ENCODE peak calls at places on chromosomes 1 and 21, in eight cellular contexts. N, K, S, Z, Y, U, A and R are unnamed samples.

GRCh38 chr1:67685558-67686271 is 714 bp downstream of the GADD45A start:
- DNase-seq in N (peak), K (peak), S (no peak), Z (peak), Y (peak), U (peak), A (peak), R (no peak)

GRCh38 chr1:6244401-6245054 is 549 bp downstream of the HES3 start:
- DNase-seq in N (peak), K (no peak), S (no peak), Z (no peak), Y (no peak), U (no peak), A (no peak), R (no peak)

GRCh38 chr1:192516776-192517297 is 58.7 kb upstream of the RGS1 start:
- DNase-seq in N (no peak), K (no peak), S (peak), Z (peak), Y (no peak), U (no peak), A (no peak), R (no peak)

GRCh38 chr1:7471836-7472235 is 299.3 kb upstream of the VAMP3 start:
- DNase-seq in N (no peak), K (no peak), S (peak), Z (no peak), Y (no peak), U (no peak), A (no peak), R (no peak)

GRCh38 chr1:173506437-173506836 is 29.3 kb downstream of the PRDX6 start:
- DNase-seq in N (peak), K (no peak), S (no peak), Z (peak), Y (no peak), U (peak), A (no peak), R (no peak)

GRCh38 chr1:28915036-28915895 is 897 bp downstream of the EPB41 start:
- DNase-seq in N (peak), K (no peak), S (peak), Z (peak), Y (no peak), U (peak), A (no peak), R (no peak)

GRCh38 chr1:160221089-160221488 is 15.9 kb downstream of the PEA15 start:
- DNase-seq in N (no peak), K (no peak), S (no peak), Z (no peak), Y (no peak), U (no peak), A (no peak), R (no peak)

GRCh38 chr1:240941706-240942370 is 329.9 kb upstream of the GREM2 start:
- DNase-seq in N (no peak), K (no peak), S (peak), Z (no peak), Y (no peak), U (no peak), A (no peak), R (peak)

GRCh38 chr1:64093941-64094340 is 109.5 kb upstream of the UBE2U start:
- DNase-seq in N (no peak), K (no peak), S (peak), Z (no peak), Y (no peak), U (no peak), A (no peak), R (no peak)

GRCh38 chr1:91651671-91652071 is 151.0 kb downstream of the CDC7 start:
- DNase-seq in N (peak), K (peak), S (peak), Z (no peak), Y (no peak), U (peak), A (peak), R (no peak)

GRCh38 chr1:33383974-33384767 is 46.7 kb downstream of the PHC2 start:
- DNase-seq in N (no peak), K (no peak), S (peak), Z (no peak), Y (no peak), U (no peak), A (no peak), R (no peak)

GRCh38 chr1:36136535-36136934 is 11.5 kb upstream of the COL8A2 start:
- DNase-seq in N (no peak), K (peak), S (peak), Z (no peak), Y (no peak), U (no peak), A (no peak), R (no peak)

GRCh38 chr1:154715385-154715784 is 107.4 kb upstream of the ADAR start:
- DNase-seq in N (no peak), K (no peak), S (no peak), Z (no peak), Y (no peak), U (no peak), A (no peak), R (no peak)

GRCh38 chr1:42958488-42959317 is at the start of gene SLC2A1:
- DNase-seq in N (peak), K (peak), S (peak), Z (peak), Y (peak), U (peak), A (peak), R (peak)

GRCh38 chr1:28273216-28273860 is 14.0 kb downstream of the SESN2 start:
- DNase-seq in N (no peak), K (no peak), S (no peak), Z (no peak), Y (no peak), U (no peak), A (no peak), R (no peak)

GRCh38 chr1:205589618-205590456 is 42.0 kb downstream of the ELK4 start:
- DNase-seq in N (no peak), K (no peak), S (no peak), Z (no peak), Y (no peak), U (no peak), A (no peak), R (no peak)

GRCh38 chr21:45467221-45467779 is 62.3 kb downstream of the COL18A1 start:
- DNase-seq in N (no peak), K (no peak), S (peak), Z (no peak), Y (no peak), U (no peak), A (no peak), R (no peak)

GRCh38 chr1:180000575-180000974 is 46.0 kb downstream of the CEP350 start:
- DNase-seq in N (no peak), K (no peak), S (no peak), Z (no peak), Y (no peak), U (no peak), A (no peak), R (no peak)

GRCh38 chr1:53738205-53739108 is 507 bp downstream of the GLIS1 start:
- DNase-seq in N (no peak), K (no peak), S (no peak), Z (no peak), Y (no peak), U (peak), A (no peak), R (no peak)

GRCh38 chr1:202133016-202133415 is 10.3 kb downstream of the GPR37L1 start:
- DNase-seq in N (no peak), K (peak), S (no peak), Z (no peak), Y (no peak), U (no peak), A (peak), R (no peak)

GRCh38 chr1:96482615-96483014 is 239.0 kb upstream of the PTBP2 start:
- DNase-seq in N (no peak), K (no peak), S (no peak), Z (no peak), Y (no peak), U (no peak), A (no peak), R (no peak)

GRCh38 chr1:116432655-116433282 is 59.7 kb downstream of the ATP1A1 start:
- DNase-seq in N (no peak), K (peak), S (no peak), Z (no peak), Y (no peak), U (no peak), A (no peak), R (no peak)

GRCh38 chr1:98949606-98950005 is 55.1 kb downstream of the PLPPR5 start:
- DNase-seq in N (no peak), K (no peak), S (peak), Z (no peak), Y (no peak), U (no peak), A (no peak), R (no peak)

GRCh38 chr1:61157420-61157987 is 75.1 kb downstream of the NFIA start:
- DNase-seq in N (no peak), K (no peak), S (peak), Z (no peak), Y (no peak), U (no peak), A (no peak), R (no peak)

GRCh38 chr1:65539272-65540131 is 119.0 kb downstream of the LEPR start:
- DNase-seq in N (no peak), K (no peak), S (no peak), Z (no peak), Y (no peak), U (no peak), A (no peak), R (no peak)

GRCh38 chr1:24884751-24885150 is 45.3 kb downstream of the RUNX3 start:
- DNase-seq in N (no peak), K (no peak), S (no peak), Z (no peak), Y (no peak), U (no peak), A (no peak), R (no peak)

GRCh38 chr1:38475624-38476005 is 384.0 kb downstream of the RRAGC start:
- DNase-seq in N (no peak), K (no peak), S (no peak), Z (no peak), Y (no peak), U (no peak), A (no peak), R (no peak)

GRCh38 chr1:65958561-65959350 is 166.1 kb downstream of the PDE4B start:
- DNase-seq in N (no peak), K (no peak), S (no peak), Z (peak), Y (no peak), U (no peak), A (no peak), R (no peak)

GRCh38 chr1:48692235-48692634 is 84.5 kb downstream of the BEND5 start:
- DNase-seq in N (no peak), K (no peak), S (no peak), Z (no peak), Y (no peak), U (no peak), A (no peak), R (no peak)

GRCh38 chr1:15295676-15296075 is 48.7 kb downstream of the FHAD1 start:
- DNase-seq in N (no peak), K (no peak), S (no peak), Z (no peak), Y (no peak), U (no peak), A (no peak), R (no peak)

GRCh38 chr1:204359474-204360255 is at the start of gene PLEKHA6:
- DNase-seq in N (no peak), K (no peak), S (peak), Z (no peak), Y (no peak), U (no peak), A (no peak), R (peak)
- TF ChIP-seq CTCF in N (peak), K (no peak), S (peak), Z (no peak), Y (no peak), U (no peak), A (no peak), R (peak)

GRCh38 chr21:40852563-40852962 is 5.6 kb upstream of the DSCAM start:
- DNase-seq in N (peak), K (no peak), S (no peak), Z (no peak), Y (no peak), U (peak), A (no peak), R (no peak)
- TF ChIP-seq CTCF in N (peak), K (no peak), S (no peak), Z (no peak), Y (no peak), U (no peak), A (no peak), R (no peak)

DNA sequence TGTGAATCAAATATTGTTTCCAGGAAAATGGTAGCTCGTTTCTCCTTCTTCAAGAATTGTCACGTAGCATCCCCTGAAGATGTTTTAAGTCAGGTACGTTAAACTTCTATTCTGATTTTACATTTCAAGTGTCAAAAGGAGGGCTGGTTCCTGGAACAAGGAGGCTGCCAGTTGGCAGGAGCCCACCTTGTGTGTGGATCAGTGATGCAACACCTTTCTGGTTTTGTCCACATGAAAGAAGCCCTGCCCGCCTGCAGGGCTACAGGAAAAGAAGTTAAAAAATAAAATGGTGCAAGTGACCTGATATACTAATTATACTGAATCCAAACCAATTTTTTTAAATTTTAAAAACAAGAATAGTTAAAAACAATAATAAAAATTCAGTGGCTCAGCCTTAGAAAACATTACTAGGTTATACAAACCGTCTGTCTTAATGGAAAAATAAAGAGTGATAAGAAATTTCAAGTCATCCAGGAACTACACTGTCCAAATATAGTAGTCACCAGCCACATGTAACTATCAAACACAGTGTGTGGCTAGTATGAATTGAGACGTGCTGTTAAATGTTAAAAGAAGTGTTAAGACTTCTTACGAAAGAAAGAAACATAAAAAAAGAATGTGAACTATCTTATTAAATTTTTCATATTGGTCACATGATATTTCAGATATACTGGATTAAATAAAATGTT is 123.1 kb downstream of the APP start:
- DNase-seq in N (no peak), K (no peak), S (no peak), Z (no peak), Y (no peak), U (no peak), A (no peak), R (no peak)
- TF ChIP-seq CTCF in N (no peak), K (no peak), S (no peak), Z (no peak), Y (no peak), U (no peak), A (no peak), R (no peak)

GRCh38 chr1:78843111-78843908 is 163.2 kb downstream of the ADGRL4 start:
- DNase-seq in N (no peak), K (no peak), S (peak), Z (no peak), Y (no peak), U (no peak), A (no peak), R (no peak)

GRCh38 chr1:78834201-78834741 is 172.3 kb downstream of the ADGRL4 start:
- DNase-seq in N (no peak), K (no peak), S (peak), Z (no peak), Y (no peak), U (no peak), A (no peak), R (no peak)

GRCh38 chr1:78836736-78837135 is 169.8 kb downstream of the ADGRL4 start:
- DNase-seq in N (no peak), K (no peak), S (no peak), Z (no peak), Y (no peak), U (no peak), A (no peak), R (no peak)

GRCh38 chr1:78840447-78841251 is 165.9 kb downstream of the ADGRL4 start:
- DNase-seq in N (peak), K (no peak), S (peak), Z (no peak), Y (no peak), U (peak), A (peak), R (no peak)

GRCh38 chr1:78839704-78840277 is 166.7 kb downstream of the ADGRL4 start:
- DNase-seq in N (no peak), K (no peak), S (no peak), Z (peak), Y (no peak), U (peak), A (peak), R (no peak)
- TF ChIP-seq CTCF in N (peak), K (peak), S (peak), Z (peak), Y (peak), U (peak), A (peak), R (peak)

DNA sequence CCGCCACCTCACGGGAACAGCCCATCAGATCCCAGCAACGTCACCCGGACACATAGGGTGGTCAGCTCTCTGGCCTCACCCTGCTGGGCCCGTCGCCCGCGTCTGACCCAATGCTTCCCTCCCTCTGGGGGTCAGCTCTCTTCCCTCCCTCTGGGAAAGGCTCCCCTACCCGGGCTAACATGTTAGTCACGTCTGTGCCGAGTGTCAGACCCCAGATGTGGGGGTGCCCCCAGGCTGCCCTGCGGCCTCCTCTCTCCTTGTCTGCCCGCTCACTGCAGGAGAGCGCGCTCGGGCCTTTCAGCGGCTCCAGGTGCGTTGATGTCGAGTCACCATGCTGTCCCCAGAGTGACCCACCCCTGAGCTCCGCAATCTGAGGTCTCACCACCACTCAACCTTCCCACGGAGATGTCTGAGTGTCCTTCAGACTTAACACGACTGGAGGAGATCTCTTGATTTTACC is 34.3 kb downstream of the SLC37A1 start:
- DNase-seq in N (no peak), K (no peak), S (no peak), Z (no peak), Y (no peak), U (no peak), A (no peak), R (no peak)
- TF ChIP-seq CTCF in N (no peak), K (no peak), S (no peak), Z (no peak), Y (no peak), U (no peak), A (no peak), R (no peak)

GRCh38 chr1:167524651-167525050 is 6.3 kb upstream of the CD247 start:
- DNase-seq in N (no peak), K (no peak), S (no peak), Z (no peak), Y (no peak), U (no peak), A (peak), R (no peak)
- TF ChIP-seq CTCF in N (no peak), K (no peak), S (no peak), Z (no peak), Y (no peak), U (no peak), A (no peak), R (no peak)

DNA sequence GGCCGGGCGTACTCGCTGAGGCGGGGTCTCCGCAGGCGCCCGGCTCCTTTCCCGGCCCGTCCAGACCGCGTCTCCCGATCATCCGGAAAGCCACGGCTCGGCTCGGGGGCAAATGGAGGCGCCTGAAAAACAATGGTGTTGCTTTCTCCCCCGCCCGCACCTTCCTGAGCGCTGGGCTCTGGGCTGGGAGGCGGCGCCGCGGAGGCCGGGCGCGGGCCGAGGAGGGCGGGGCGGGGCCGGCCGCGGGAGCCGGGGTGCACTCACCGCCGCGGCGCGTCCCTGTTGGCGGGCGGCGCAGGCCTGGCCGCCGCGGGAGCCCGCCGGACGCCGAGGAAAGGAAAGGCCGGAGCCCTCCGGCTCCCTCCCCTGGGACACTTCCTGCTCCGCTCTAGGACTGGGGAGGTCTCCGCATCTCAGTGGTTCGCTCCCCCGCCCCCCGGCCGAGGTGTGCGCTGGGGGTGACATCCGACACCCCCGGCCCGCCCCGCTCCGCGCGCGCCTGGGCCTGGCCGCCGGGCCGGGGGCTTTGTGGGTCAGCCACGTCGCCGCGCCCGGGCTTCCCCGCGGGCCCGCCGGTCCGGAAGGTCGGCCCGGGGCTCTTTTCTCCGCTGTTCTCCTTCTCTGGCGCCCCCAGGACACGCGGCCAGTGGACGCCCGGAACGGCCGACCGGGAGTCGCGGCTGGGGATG is at the start of gene ZNF496:
- DNase-seq in N (peak), K (peak), S (peak), Z (peak), Y (peak), U (peak), A (peak), R (peak)
- TF ChIP-seq CTCF in N (no peak), K (no peak), S (no peak), Z (no peak), Y (no peak), U (no peak), A (no peak), R (no peak)

GRCh38 chr1:16998589-16998988 is 13.1 kb downstream of the ATP13A2 start:
- DNase-seq in N (no peak), K (no peak), S (no peak), Z (no peak), Y (no peak), U (no peak), A (no peak), R (no peak)

GRCh38 chr1:17001760-17002523 is 9.8 kb downstream of the ATP13A2 start:
- DNase-seq in N (no peak), K (no peak), S (no peak), Z (no peak), Y (no peak), U (no peak), A (no peak), R (no peak)

GRCh38 chr1:16996845-16997244 is 14.9 kb downstream of the ATP13A2 start:
- DNase-seq in N (no peak), K (no peak), S (no peak), Z (no peak), Y (no peak), U (no peak), A (no peak), R (no peak)

GRCh38 chr1:17002524-17002902 is 9.2 kb downstream of the ATP13A2 start:
- DNase-seq in N (no peak), K (no peak), S (no peak), Z (no peak), Y (no peak), U (no peak), A (no peak), R (no peak)

DNA sequence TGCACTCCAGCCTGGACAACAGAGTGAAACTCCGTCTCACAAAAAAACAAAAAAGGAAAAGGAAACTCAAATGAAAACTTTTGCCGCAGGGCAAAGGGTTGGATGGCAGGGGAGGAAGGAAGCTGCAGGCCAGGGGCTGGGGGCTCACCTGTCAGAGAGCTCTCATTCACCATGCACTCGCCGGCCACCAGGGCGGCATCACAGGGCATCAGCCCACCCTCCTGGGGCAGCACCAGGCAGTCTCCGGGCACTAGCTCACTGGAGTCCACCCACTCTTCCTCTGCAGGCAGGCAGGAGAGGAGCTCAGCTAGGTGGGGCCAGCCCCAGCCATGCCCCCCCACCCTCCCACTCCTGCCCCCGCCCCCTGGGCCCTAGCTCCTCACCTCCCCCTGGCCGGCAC is 11.9 kb downstream of the ATP13A2 start:
- DNase-seq in N (no peak), K (no peak), S (no peak), Z (no peak), Y (no peak), U (no peak), A (no peak), R (no peak)
- TF ChIP-seq CTCF in N (peak), K (no peak), S (no peak), Z (peak), Y (no peak), U (no peak), A (no peak), R (no peak)

GRCh38 chr21:30097791-30098190 is 68.8 kb downstream of the CLDN17 start:
- DNase-seq in N (no peak), K (no peak), S (no peak), Z (no peak), Y (no peak), U (no peak), A (no peak), R (no peak)
- TF ChIP-seq CTCF in N (no peak), K (no peak), S (no peak), Z (no peak), Y (no peak), U (no peak), A (no peak), R (no peak)